ENCODE peak calls at places on chromosomes 4 and X, in five cellular contexts. R is EH; F is stimulated activated CD8-positive, alpha-beta memory T cell treated with anti-CD3 and anti-CD28 coated beads, Interleukin-2, amount 100 ng/mL, for 1 hour; I is dermis microvascular lymphatic vessel endothelial cell; A is type B pancreatic cell. E is an unnamed sample.
A peak's percentile ranks its signal among the peaks of the same experiment; 100 is the strongest.

GRCh38 chrX:68571292-68572256 is 72.7 kb downstream of the YIPF6 start:
- DNase-seq in F (no peak), R (peak; percentile 71), A (no peak), I (peak; percentile 1), E (no peak)

GRCh38 chr4:176540814-176541213 is 221.0 kb downstream of the SPCS3 start:
- DNase-seq in I (peak; percentile 1), A (no peak), R (no peak), F (no peak), E (no peak)

GRCh38 chr4:64001229-64001898 is 407.9 kb downstream of the TECRL start:
- DNase-seq in A (no peak), F (no peak), I (no peak), R (no peak), E (no peak)

GRCh38 chrX:114162068-114162735 is 421.7 kb upstream of the HTR2C start:
- DNase-seq in I (no peak), R (no peak), A (no peak), F (no peak), E (no peak)

GRCh38 chrX:46327229-46328081 is 217.8 kb downstream of the ZNF674 start:
- DNase-seq in R (peak; percentile 53), I (peak; percentile 75), F (no peak), A (no peak), E (peak; percentile 43)

GRCh38 chr4:169484485-169484884 is 127.9 kb downstream of the NEK1 start:
- DNase-seq in F (no peak), I (peak; percentile 2), A (no peak), R (peak; percentile 39), E (no peak)

GRCh38 chrX:15524417-15524816 is 23.8 kb downstream of the BMX start:
- DNase-seq in F (no peak), I (peak; percentile 72), A (no peak), R (peak; percentile 19), E (no peak)

GRCh38 chrX:114583646-114584433 is at the start of gene HTR2C:
- DNase-seq in R (no peak), A (no peak), I (no peak), F (no peak), E (no peak)

GRCh38 chr4:167424338-167425256 is 190.3 kb upstream of the SPOCK3 start:
- DNase-seq in F (no peak), I (no peak), R (no peak), A (no peak), E (no peak)

GRCh38 chrX:153443476-153444332 is 2.2 kb downstream of the TREX2 start:
- DNase-seq in R (no peak), A (no peak), I (no peak), F (no peak), E (no peak)

E was measured in colonic mucosa.